ENCODE peak calls at places on chromosomes 5 and 9, in eight cellular contexts. Z is neural crest cell, T is foreskin fibroblast, Q is psoas muscle, B is hepatocyte, S is thyroid gland, G is GM12864, X is activated B cell treated with CpG ODN at 0.5 μM for 24 hours. F is an unnamed sample.

GRCh38 chr5:137858223-137858916 is 9.3 kb upstream of the MYOT start:
- DNase-seq in Q (no peak), X (no peak), T (peak; percentile 24), S (no peak), B (no peak), Z (no peak), G (peak; percentile 72), F (peak; percentile 39)

GRCh38 chr5:102811962-102812361 is 56.9 kb downstream of the PAM start:
- DNase-seq in T (peak; percentile 76), X (no peak), Q (no peak), S (no peak), B (no peak), G (no peak), Z (no peak), F (no peak)

GRCh38 chr5:137280656-137281055 is 218.5 kb downstream of the SPOCK1 start:
- DNase-seq in B (no peak), X (no peak), T (no peak), S (no peak), Q (no peak), G (no peak), Z (no peak), F (no peak)

GRCh38 chr9:128825923-128826702 is 3.5 kb downstream of the SPOUT1 start:
- DNase-seq in Z (no peak), T (no peak), X (no peak), S (no peak), Q (no peak), G (no peak), B (no peak), F (no peak)

GRCh38 chr5:158317507-158317906 is 458.6 kb upstream of the CLINT1 start:
- DNase-seq in Z (no peak), Q (no peak), S (no peak), G (no peak), X (no peak), B (no peak), T (no peak), F (no peak)

GRCh38 chr5:59091965-59092364 is 509.1 kb downstream of the RAB3C start:
- DNase-seq in Z (no peak), Q (no peak), T (no peak), S (no peak), B (no peak), X (no peak), G (no peak), F (no peak)

GRCh38 chr9:80091526-80091925 is 519.8 kb downstream of the TLE4 start:
- DNase-seq in Q (no peak), G (no peak), Z (no peak), B (no peak), S (no peak), T (no peak), X (no peak), F (no peak)

GRCh38 chr5:89004379-89004778 is 121.4 kb upstream of the MEF2C start:
- DNase-seq in G (no peak), S (no peak), X (no peak), T (no peak), Q (no peak), B (no peak), Z (no peak), F (no peak)

GRCh38 chr5:66898241-66899039 is 298.2 kb downstream of the CD180 start:
- DNase-seq in Z (no peak), T (no peak), S (peak; percentile 22), Q (no peak), B (no peak), G (no peak), X (no peak), F (no peak)

GRCh38 chr9:136645903-136646754 is 16.6 kb upstream of the EGFL7 start:
- DNase-seq in Z (no peak), T (peak; percentile 33), S (peak; percentile 46), X (peak; percentile 26), G (no peak), Q (peak; percentile 53), B (peak; percentile 61), F (no peak)

GRCh38 chr5:93192683-93193082 is 388.3 kb downstream of the NR2F1-AS1 start:
- DNase-seq in T (no peak), B (no peak), G (no peak), S (no peak), Z (no peak), Q (no peak), X (no peak), F (no peak)

GRCh38 chr9:80605129-80605528 is 1033.4 kb downstream of the TLE4 start:
- DNase-seq in T (peak; percentile 54), X (no peak), S (no peak), G (no peak), B (peak; percentile 39), Q (no peak), Z (no peak), F (no peak)

GRCh38 chr5:1171340-1171941 is 30.0 kb upstream of the SLC6A19 start:
- DNase-seq in S (no peak), G (no peak), B (peak; percentile 55), Z (no peak), X (no peak), T (peak; percentile 79), Q (peak; percentile 7), F (no peak)

GRCh38 chr5:127846884-127847283 is 143.7 kb downstream of the CCDC192 start:
- DNase-seq in Z (no peak), X (no peak), S (no peak), G (no peak), T (no peak), B (no peak), Q (no peak), F (no peak)

GRCh38 chr9:118992813-118993747 is 376.2 kb downstream of the BRINP1 start:
- DNase-seq in B (peak; percentile 25), T (peak; percentile 24), Z (no peak), G (no peak), Q (no peak), S (peak; percentile 29), X (no peak), F (no peak)

GRCh38 chr9:94950733-94951590 is 224.5 kb downstream of the AOPEP start:
- DNase-seq in S (peak; percentile 59), Z (no peak), G (no peak), T (peak; percentile 52), B (no peak), Q (no peak), X (no peak), F (no peak)

GRCh38 chr9:138006576-138007233 is 129.1 kb downstream of the CACNA1B start:
- DNase-seq in S (no peak), Q (no peak), Z (no peak), T (no peak), X (no peak), B (peak; percentile 1), G (no peak), F (no peak)

GRCh38 chr9:35487066-35487465 is 2.8 kb upstream of the RUSC2 start:
- DNase-seq in X (no peak), B (no peak), S (no peak), Q (no peak), T (no peak), G (no peak), Z (no peak), F (no peak)

GRCh38 chr5:173065155-173065554 is 9.0 kb downstream of the CREBRF start:
- DNase-seq in T (no peak), B (no peak), X (no peak), Z (no peak), S (no peak), G (no peak), Q (no peak), F (peak; percentile 15)

GRCh38 chr5:79025054-79025465 is 40.0 kb upstream of the ARSB start:
- DNase-seq in Z (peak; percentile 81), B (peak; percentile 84), T (peak; percentile 89), Q (peak; percentile 55), G (no peak), S (peak; percentile 71), X (no peak), F (peak; percentile 46)

GRCh38 chr9:128819716-128820664 is 1.7 kb downstream of the ENDOG start:
- DNase-seq in G (no peak), Z (no peak), Q (no peak), T (peak; percentile 39), X (no peak), B (peak; percentile 64), S (no peak), F (no peak)

GRCh38 chr5:152838241-152838786 is 433.2 kb upstream of the NMUR2 start:
- DNase-seq in S (no peak), X (no peak), Z (no peak), B (no peak), Q (no peak), G (no peak), T (no peak), F (no peak)

GRCh38 chr9:107292811-107293554 is 9.9 kb downstream of the RAD23B start:
- DNase-seq in X (no peak), T (no peak), B (no peak), Q (no peak), S (no peak), Z (no peak), G (no peak), F (no peak)

GRCh38 chr9:132808645-132809044 is 69.4 kb downstream of the AK8 start:
- DNase-seq in G (no peak), T (no peak), S (no peak), Z (no peak), B (no peak), Q (no peak), X (no peak), F (no peak)
- TF ChIP-seq CTCF in G (no peak), T (no peak), S (no peak), Z (no peak), B (no peak), Q (no peak), X (no peak), F (no peak)

DNA sequence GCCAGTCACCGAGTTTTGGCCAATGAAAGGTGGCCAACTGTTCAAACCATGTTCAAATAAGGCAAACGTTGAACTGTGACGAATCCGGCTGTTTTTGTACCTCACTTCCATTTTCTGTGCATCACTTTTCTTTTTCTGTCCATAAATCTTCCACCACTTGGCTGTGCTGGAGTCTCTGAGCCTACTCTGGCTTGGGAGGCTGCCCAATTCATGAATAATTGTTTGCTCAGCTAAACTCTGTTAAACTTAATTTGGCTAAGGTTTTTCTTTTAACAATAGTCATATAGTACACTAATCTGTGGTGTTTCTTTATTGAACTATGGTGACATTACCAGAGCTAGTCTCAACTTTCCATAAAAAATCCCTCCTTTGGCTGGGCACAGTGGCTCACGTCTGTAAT is 11.3 kb downstream of the NIM1K start:
- DNase-seq in G (no peak), Q (no peak), T (peak; percentile 55), X (no peak), B (no peak), S (no peak), Z (no peak), F (no peak)
- TF ChIP-seq CTCF in G (no peak), Q (no peak), T (no peak), X (no peak), B (no peak), S (no peak), Z (no peak), F (no peak)

GRCh38 chr5:124289641-124290201 is 456.7 kb downstream of the ZNF608 start:
- DNase-seq in B (no peak), Z (no peak), G (no peak), S (peak; percentile 83), Q (no peak), X (no peak), T (no peak), F (no peak)
- TF ChIP-seq CTCF in B (peak; percentile 5), Z (peak; percentile 42), G (no peak), S (peak; percentile 36), Q (no peak), X (no peak), T (no peak), F (no peak)

GRCh38 chr9:22307013-22307711 is 139.5 kb upstream of the DMRTA1 start:
- DNase-seq in Q (no peak), Z (peak; percentile 26), G (no peak), T (peak; percentile 41), S (peak; percentile 30), B (peak; percentile 71), X (no peak), F (peak; percentile 8)
- TF ChIP-seq CTCF in Q (peak; percentile 68), Z (peak; percentile 82), G (peak; percentile 19), T (peak; percentile 61), S (peak; percentile 57), B (peak; percentile 72), X (no peak), F (no peak)

F was measured in GM20000.